ENCODE peak calls at places on chromosomes 12 and 14, in seven cellular contexts. O, L, Z, J, E, P and U are unnamed samples.

GRCh38 chr12:109818900-109819500 is 14.2 kb downstream of the TRPV4 start:
- DNase-seq in O (no peak), P (no peak), L (no peak), E (no peak), J (no peak), Z (peak), U (peak)

GRCh38 chr12:22340143-22340542 is 5.6 kb upstream of the ST8SIA1 start:
- DNase-seq in O (no peak), Z (no peak), E (no peak), P (no peak), L (no peak), J (no peak), U (no peak)

GRCh38 chr14:95121911-95122696 is 35.2 kb downstream of the DICER1 start:
- DNase-seq in Z (no peak), E (no peak), P (no peak), J (no peak), L (no peak), O (no peak), U (no peak)

GRCh38 chr12:52508211-52508610 is 12.0 kb downstream of the KRT5 start:
- DNase-seq in L (no peak), P (no peak), J (no peak), E (no peak), Z (no peak), O (no peak), U (no peak)

GRCh38 chr12:81758421-81759214 is 532 bp downstream of the PPFIA2 start:
- DNase-seq in J (peak), P (peak), Z (peak), E (no peak), L (no peak), O (peak), U (no peak)

GRCh38 chr12:55067701-55068100 is 47.9 kb downstream of the NEUROD4 start:
- DNase-seq in L (no peak), Z (no peak), P (no peak), J (no peak), O (no peak), E (no peak), U (no peak)

GRCh38 chr14:89365071-89365801 is 51.8 kb downstream of the FOXN3 start:
- DNase-seq in L (no peak), J (no peak), E (no peak), Z (no peak), O (peak), P (no peak), U (no peak)

GRCh38 chr12:89024580-89024979 is 327.7 kb downstream of the DUSP6 start:
- DNase-seq in O (no peak), Z (no peak), P (no peak), E (no peak), L (no peak), J (no peak), U (no peak)

GRCh38 chr12:113019045-113019444 is 37.5 kb upstream of the DTX1 start:
- DNase-seq in L (no peak), Z (no peak), J (no peak), O (no peak), E (no peak), P (no peak), U (no peak)

GRCh38 chr14:100121643-100122480 is 37.6 kb downstream of the DEGS2 start:
- DNase-seq in E (no peak), P (no peak), Z (no peak), J (no peak), L (no peak), O (no peak), U (no peak)

GRCh38 chr14:101008631-101009336 is 105.3 kb upstream of the RTL1 start:
- DNase-seq in P (no peak), L (peak), Z (no peak), E (peak), J (peak), O (no peak), U (peak)

GRCh38 chr12:105336411-105336810 is 5.9 kb downstream of the C12orf75 start:
- DNase-seq in J (no peak), L (no peak), E (no peak), O (no peak), P (no peak), Z (no peak), U (no peak)

GRCh38 chr12:46507766-46508165 is 135.2 kb upstream of the SLC38A2 start:
- DNase-seq in Z (no peak), L (no peak), J (no peak), O (no peak), E (no peak), P (no peak), U (no peak)

GRCh38 chr12:68001486-68002466 is 12.5 kb downstream of the IFNG-AS1 start:
- DNase-seq in E (no peak), O (no peak), Z (peak), L (no peak), P (no peak), J (peak), U (no peak)

GRCh38 chr12:12645485-12645884 is 33.8 kb downstream of the CREBL2 start:
- DNase-seq in O (no peak), L (no peak), J (no peak), E (no peak), Z (peak), P (peak), U (peak)

GRCh38 chr14:93976477-93977057 is at the start of gene ASB2:
- DNase-seq in O (peak), P (no peak), E (no peak), L (no peak), J (no peak), Z (no peak), U (no peak)

GRCh38 chr12:84421103-84421502 is 491.5 kb downstream of the SLC6A15 start:
- DNase-seq in J (no peak), P (no peak), O (no peak), L (no peak), E (no peak), Z (no peak), U (no peak)

GRCh38 chr12:130460611-130461478 is 123.2 kb downstream of the PIWIL1 start:
- DNase-seq in L (no peak), O (no peak), E (no peak), Z (no peak), J (no peak), P (no peak), U (no peak)

GRCh38 chr12:72792889-72793288 is 520.7 kb downstream of the TRHDE start:
- DNase-seq in J (no peak), Z (no peak), P (no peak), O (no peak), E (no peak), L (no peak), U (no peak)

GRCh38 chr12:133106253-133106652 is 23.8 kb downstream of the ZNF891 start:
- DNase-seq in P (no peak), J (no peak), E (no peak), Z (peak), O (no peak), L (no peak), U (no peak)

GRCh38 chr14:58637391-58638230 is at the start of gene DACT1:
- DNase-seq in J (peak), E (peak), L (peak), Z (peak), P (peak), O (peak), U (peak)

GRCh38 chr14:52069617-52070431 is 965 bp upstream of the NID2 start:
- DNase-seq in J (peak), L (peak), Z (peak), P (no peak), E (peak), O (no peak), U (no peak)

GRCh38 chr12:24899503-24900098 is 49.3 kb downstream of the BCAT1 start:
- DNase-seq in J (no peak), E (no peak), L (no peak), P (no peak), Z (no peak), O (no peak), U (no peak)

GRCh38 chr12:51009038-51009437 is 17.1 kb downstream of the SLC11A2 start:
- DNase-seq in P (no peak), Z (peak), L (no peak), O (peak), J (peak), E (peak), U (no peak)

GRCh38 chr12:29807125-29807524 is 23.4 kb upstream of the TMTC1 start:
- DNase-seq in O (no peak), L (no peak), J (no peak), Z (peak), P (no peak), E (no peak), U (no peak)

GRCh38 chr14:77439861-77440260 is 16.5 kb upstream of the NOXRED1 start:
- DNase-seq in J (no peak), E (no peak), O (no peak), P (no peak), Z (no peak), L (no peak), U (no peak)

GRCh38 chr12:130796985-130797686 is 41.9 kb downstream of the STX2 start:
- DNase-seq in P (no peak), J (no peak), Z (no peak), E (no peak), O (no peak), L (no peak), U (no peak)

GRCh38 chr12:129868566-129868965 is 35.3 kb downstream of the TMEM132D start:
- DNase-seq in L (no peak), Z (no peak), E (no peak), P (no peak), J (no peak), O (no peak), U (no peak)

GRCh38 chr12:14814082-14814481 is at the start of gene SMCO3:
- DNase-seq in E (no peak), J (no peak), L (no peak), P (no peak), Z (peak), O (no peak), U (no peak)
- TF ChIP-seq CTCF in E (no peak), J (no peak), L (no peak), P (no peak), Z (no peak), O (no peak), U (no peak)

GRCh38 chr12:56616244-56616643 is 13.9 kb downstream of the BAZ2A start:
- DNase-seq in P (no peak), O (no peak), E (no peak), Z (no peak), L (no peak), J (no peak), U (no peak)
- TF ChIP-seq CTCF in P (no peak), O (no peak), E (no peak), Z (no peak), L (no peak), J (no peak), U (no peak)

DNA sequence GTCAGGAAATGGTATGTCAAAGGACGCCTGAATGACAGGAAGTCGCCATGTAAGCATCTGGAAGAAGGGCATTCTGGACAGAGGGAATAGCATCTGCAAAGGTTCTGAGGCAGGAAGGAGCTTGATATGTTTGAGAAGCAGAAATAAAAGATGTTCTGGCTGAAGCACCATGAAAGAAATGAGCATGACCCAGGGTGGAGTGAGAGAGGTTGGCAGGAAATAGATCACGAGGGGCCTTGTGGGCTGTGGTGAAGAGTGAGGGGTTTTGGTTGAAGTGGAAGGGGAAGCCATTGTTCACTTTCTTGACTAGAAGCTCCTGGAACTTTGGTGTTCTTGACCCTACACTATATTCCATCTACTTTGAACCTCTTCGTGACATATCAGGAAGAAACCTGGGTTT is 99.4 kb upstream of the PARP11 start:
- DNase-seq in O (no peak), E (no peak), J (no peak), Z (no peak), L (peak), P (no peak), U (no peak)
- TF ChIP-seq CTCF in O (no peak), E (no peak), J (no peak), Z (no peak), L (no peak), P (no peak), U (no peak)

DNA sequence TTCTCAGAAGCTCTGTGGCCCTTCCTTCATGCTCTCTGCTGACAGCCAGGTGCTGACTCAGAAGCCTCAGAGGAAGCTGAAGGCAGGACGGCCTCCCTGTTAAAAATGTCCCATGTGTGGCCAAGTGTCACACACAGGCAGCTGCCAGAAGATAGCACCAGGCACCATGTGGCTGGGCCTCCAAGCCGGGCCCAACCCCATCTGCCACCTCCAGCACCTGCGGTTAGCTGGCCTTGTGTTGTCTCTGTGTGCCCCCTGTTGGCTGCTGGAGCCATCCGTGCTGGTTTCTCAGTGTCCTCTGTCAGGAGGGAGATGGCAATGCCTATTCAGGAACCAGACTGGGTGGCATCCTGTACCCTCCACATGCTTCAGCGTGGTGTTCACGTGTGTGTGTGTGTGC is 63.2 kb downstream of the TSPAN11 start:
- DNase-seq in J (peak), E (no peak), O (no peak), P (peak), L (no peak), Z (peak), U (peak)
- TF ChIP-seq CTCF in J (peak), E (no peak), O (no peak), P (no peak), L (no peak), Z (peak), U (peak)

DNA sequence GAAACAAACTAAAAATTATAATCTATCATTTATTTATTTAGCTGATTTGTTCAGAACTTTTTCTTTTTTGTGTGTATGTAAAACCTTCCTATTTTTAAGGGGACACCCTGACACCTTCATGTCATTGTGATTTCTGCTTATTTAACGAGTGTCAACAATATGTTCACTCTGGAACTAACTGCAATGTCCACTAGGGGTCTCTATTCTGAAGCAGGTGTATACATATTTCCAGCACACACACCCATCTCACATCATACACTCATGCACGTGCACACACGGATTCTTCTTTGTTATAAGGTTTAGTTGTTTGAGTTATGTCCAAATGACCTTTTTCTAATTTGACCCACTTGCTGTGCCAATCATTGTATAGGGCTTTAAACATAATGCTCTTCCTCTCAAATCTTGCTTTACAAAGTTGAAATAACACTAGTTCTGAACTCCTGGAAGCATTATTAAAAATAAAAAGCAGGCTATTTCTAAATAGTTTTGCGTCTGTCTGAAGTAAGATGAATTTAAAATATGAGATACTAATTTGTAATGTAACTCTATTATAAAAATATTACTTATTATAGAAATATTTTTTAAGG is 15.5 kb downstream of the E2F7 start:
- DNase-seq in E (no peak), O (no peak), L (no peak), Z (peak), P (peak), J (peak), U (peak)
- TF ChIP-seq CTCF in E (peak), O (peak), L (peak), Z (peak), P (peak), J (peak), U (peak)

GRCh38 chr12:69284131-69284530 is 44.8 kb downstream of the CPSF6 start:
- DNase-seq in E (peak), L (no peak), O (peak), Z (peak), P (peak), J (peak), U (peak)
- TF ChIP-seq CTCF in E (no peak), L (no peak), O (no peak), Z (peak), P (no peak), J (no peak), U (peak)

GRCh38 chr14:70666364-70666691 is 24.6 kb downstream of the TTC9 start:
- DNase-seq in J (no peak), E (no peak), Z (peak), P (no peak), L (no peak), O (no peak), U (no peak)

GRCh38 chr14:70664698-70665447 is 23.2 kb downstream of the TTC9 start:
- DNase-seq in Z (no peak), E (no peak), P (peak), L (no peak), J (no peak), O (no peak), U (no peak)

GRCh38 chr14:70662816-70663215 is 21.1 kb downstream of the TTC9 start:
- DNase-seq in P (no peak), Z (no peak), J (no peak), O (no peak), L (no peak), E (no peak), U (no peak)

GRCh38 chr14:70663707-70664179 is 22.0 kb downstream of the TTC9 start:
- DNase-seq in E (no peak), O (no peak), Z (peak), P (no peak), L (no peak), J (no peak), U (peak)

GRCh38 chr14:70665448-70666363 is 24.0 kb downstream of the TTC9 start:
- DNase-seq in J (peak), L (no peak), P (peak), Z (peak), O (no peak), E (no peak), U (peak)
- TF ChIP-seq CTCF in J (no peak), L (no peak), P (no peak), Z (no peak), O (no peak), E (no peak), U (no peak)

GRCh38 chr14:73777420-73777819 is 63.2 kb upstream of the PNMA1 start:
- DNase-seq in E (peak), L (no peak), O (no peak), P (no peak), J (no peak), Z (no peak), U (no peak)
- TF ChIP-seq CTCF in E (no peak), L (no peak), O (no peak), P (no peak), J (no peak), Z (no peak), U (no peak)

DNA sequence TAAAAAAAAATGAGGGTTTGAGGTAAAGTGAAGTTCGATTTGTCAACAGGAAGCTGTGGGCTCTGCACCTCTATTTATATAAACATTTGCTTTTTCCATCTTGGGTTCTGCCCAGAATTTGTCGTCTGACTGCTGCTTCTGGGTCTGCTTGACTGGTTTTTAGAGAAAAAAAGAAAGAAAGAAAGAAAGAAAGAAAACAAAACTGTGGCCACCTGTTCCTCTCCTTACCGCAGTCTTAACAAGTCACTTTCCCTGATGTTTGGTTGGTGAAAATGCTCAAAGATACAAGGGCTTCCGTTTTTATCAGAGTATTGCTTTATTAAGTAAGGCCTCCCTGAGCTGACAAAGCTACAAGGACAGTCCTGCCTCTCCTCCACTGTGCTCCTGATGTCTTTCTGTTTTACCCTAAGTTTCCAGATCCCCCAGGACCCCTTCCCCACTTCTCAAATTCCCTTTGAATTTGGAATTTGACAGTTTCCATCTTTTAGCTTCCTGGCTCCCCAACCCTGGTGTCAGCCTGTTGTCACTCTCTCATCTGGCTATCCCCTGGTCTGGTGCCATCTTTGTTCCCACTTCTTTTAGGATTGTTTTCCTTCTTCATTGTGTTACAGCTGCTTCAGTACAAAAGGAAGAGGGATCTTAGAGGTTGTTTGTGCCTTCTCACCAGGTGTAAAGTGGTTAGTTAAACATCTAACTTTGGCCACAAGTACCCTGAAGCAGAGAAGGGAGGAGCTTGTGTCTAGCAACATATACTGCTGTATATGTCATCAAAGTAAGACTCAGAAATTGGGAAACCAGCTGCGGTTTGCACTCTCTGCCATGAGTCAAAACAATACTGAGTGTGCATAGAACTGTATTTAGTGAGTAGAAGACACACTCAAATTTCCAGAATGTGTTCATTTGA is 18.0 kb downstream of the MFAP5 start:
- DNase-seq in O (no peak), Z (no peak), J (no peak), E (no peak), P (no peak), L (no peak), U (no peak)
- TF ChIP-seq CTCF in O (no peak), Z (no peak), J (no peak), E (no peak), P (no peak), L (no peak), U (no peak)

DNA sequence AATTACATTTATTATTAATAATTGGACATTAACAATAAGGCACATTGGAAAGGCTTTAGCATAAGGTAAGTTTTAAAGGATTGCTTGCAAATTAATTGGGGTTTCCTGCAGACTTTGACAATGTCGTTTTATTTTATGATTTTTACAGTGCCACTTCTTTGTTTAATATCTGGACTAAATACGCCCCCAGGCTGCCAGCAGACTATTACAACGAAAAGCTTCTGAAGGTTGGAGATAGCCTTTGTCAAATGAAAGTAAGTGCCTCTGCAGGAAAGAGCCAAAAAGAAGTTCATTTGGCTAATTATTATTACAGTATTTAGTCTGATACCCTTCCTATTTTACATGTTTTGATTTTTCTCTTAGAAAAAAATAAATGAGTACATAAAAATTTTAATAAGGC is 11.3 kb downstream of the CFAP54 start:
- DNase-seq in Z (peak), L (no peak), E (no peak), P (peak), J (no peak), O (no peak), U (peak)
- TF ChIP-seq CTCF in Z (peak), L (no peak), E (peak), P (no peak), J (no peak), O (no peak), U (peak)